ENCODE peak calls at places on chromosome 22, in nine cellular contexts. V is WTC11, D is GM10248, N is fibroblast of mammary gland, Q is GM13976, P is heart left ventricle, X is OCI-LY7, Z is psoas muscle, J is AG04449. H is an unnamed sample.

GRCh38 chr22:22870577-22871398 is 16.8 kb upstream of the IGLL5 start:
- DNase-seq in D (no peak), Q (no peak), J (no peak), P (no peak), Z (no peak), V (no peak), X (peak), N (no peak), H (no peak)

GRCh38 chr22:45885171-45885840 is 91.7 kb downstream of the WNT7B start:
- DNase-seq in Z (peak), D (no peak), N (no peak), J (no peak), V (peak), X (no peak), Q (no peak), P (peak), H (no peak)

GRCh38 chr22:33883961-33884808 is 36.1 kb downstream of the LARGE1 start:
- DNase-seq in J (no peak), V (no peak), P (no peak), X (no peak), D (no peak), N (no peak), Z (peak), Q (no peak), H (no peak)

GRCh38 chr22:44164031-44164430 is 16.7 kb upstream of the PARVG start:
- DNase-seq in X (no peak), V (no peak), Z (peak), P (no peak), J (no peak), N (no peak), Q (no peak), D (no peak), H (no peak)

GRCh38 chr22:29251265-29251664 is 16.5 kb downstream of the RHBDD3 start:
- DNase-seq in X (no peak), Z (no peak), D (no peak), P (no peak), V (no peak), Q (no peak), J (no peak), N (no peak), H (no peak)

GRCh38 chr22:37961062-37961461 is 7.6 kb downstream of the POLR2F start:
- DNase-seq in X (no peak), Q (no peak), D (no peak), V (no peak), P (no peak), J (no peak), N (no peak), Z (no peak), H (no peak)

GRCh38 chr22:48797731-48798130 is 1029.9 kb downstream of the BRD1 start:
- DNase-seq in P (no peak), D (no peak), Z (no peak), V (no peak), Q (no peak), X (no peak), N (no peak), J (no peak), H (no peak)

GRCh38 chr22:38461414-38462081 is 6.3 kb upstream of the KDELR3 start:
- DNase-seq in P (peak), X (peak), V (peak), Z (peak), Q (peak), J (no peak), D (peak), N (peak), H (peak)

GRCh38 chr22:21632237-21632895 is at the start of gene CCDC116:
- DNase-seq in V (peak), D (no peak), X (peak), Q (no peak), N (no peak), P (peak), J (no peak), Z (peak), H (no peak)

GRCh38 chr22:46614070-46614931 is 5.9 kb upstream of the GRAMD4 start:
- DNase-seq in X (peak), Q (peak), Z (no peak), D (peak), V (no peak), J (no peak), P (peak), N (no peak), H (peak)

GRCh38 chr22:30490399-30490798 is 15.1 kb downstream of the SEC14L4 start:
- DNase-seq in D (peak), V (peak), X (no peak), J (no peak), N (no peak), P (peak), Q (no peak), Z (no peak), H (no peak)

GRCh38 chr22:24417901-24418641 is 9.3 kb upstream of the ADORA2A start:
- DNase-seq in D (no peak), V (no peak), Q (no peak), J (no peak), N (peak), X (no peak), Z (no peak), P (no peak), H (no peak)

DNA sequence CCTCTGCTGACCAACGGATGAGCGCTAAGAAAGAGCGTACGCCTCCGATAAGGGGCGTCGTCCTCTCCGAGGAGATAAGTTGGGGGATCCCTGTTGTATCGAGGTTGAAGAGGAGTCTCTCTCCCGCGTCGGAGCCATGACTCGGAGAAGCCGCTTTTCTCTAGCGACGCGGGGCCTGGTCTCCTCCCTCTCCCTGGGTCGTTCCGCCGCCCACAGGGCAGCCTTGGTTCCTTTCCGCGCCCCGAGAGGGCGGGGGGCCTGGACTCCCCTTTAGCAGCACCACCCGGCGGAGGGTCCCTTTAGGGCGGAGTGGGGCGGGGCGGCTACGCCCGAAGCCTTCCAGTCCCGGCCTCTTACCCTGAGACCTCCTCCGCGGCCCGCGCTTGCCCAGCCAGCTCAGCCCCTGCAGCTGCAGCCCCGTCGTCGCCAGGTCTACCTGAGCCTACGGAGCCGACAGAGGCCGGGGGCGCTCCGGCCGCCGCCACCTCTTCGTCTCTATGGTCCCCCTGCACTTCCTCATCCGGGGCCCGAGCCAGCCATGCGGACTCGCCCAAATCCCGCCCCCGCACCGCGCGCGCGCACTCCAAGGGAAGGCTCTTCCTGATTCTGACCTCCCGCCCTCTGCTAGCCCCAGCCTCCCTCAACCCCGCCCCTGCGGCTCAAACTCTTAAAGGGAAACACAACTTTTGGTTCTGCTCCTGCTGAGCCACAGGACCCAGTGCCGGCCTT is at the start of gene PRR14L:
- DNase-seq in Z (peak), N (peak), X (peak), J (peak), D (peak), P (peak), V (peak), Q (peak), H (peak)
- TF ChIP-seq CTCF in Z (no peak), N (no peak), X (peak), J (peak), D (no peak), P (peak), V (no peak), Q (peak), H (no peak)

GRCh38 chr22:27723150-27723549 is 78.4 kb downstream of the MN1 start:
- DNase-seq in P (no peak), D (no peak), X (no peak), V (no peak), N (no peak), J (no peak), Q (no peak), Z (no peak), H (no peak)
- TF ChIP-seq CTCF in P (peak), D (no peak), X (peak), V (no peak), N (no peak), J (no peak), Q (no peak), Z (no peak), H (no peak)

GRCh38 chr22:43090130-43090789 is 1.1 kb upstream of the TTLL1 start:
- DNase-seq in X (peak), N (peak), Q (peak), J (peak), P (no peak), D (peak), V (no peak), Z (no peak), H (peak)
- TF ChIP-seq CTCF in X (peak), N (peak), Q (peak), J (peak), P (peak), D (peak), V (no peak), Z (no peak), H (no peak)

GRCh38 chr22:17695986-17696385 is 57.4 kb downstream of the BCL2L13 start:
- DNase-seq in D (no peak), X (no peak), P (no peak), J (no peak), Q (no peak), Z (no peak), N (no peak), V (no peak), H (no peak)
- TF ChIP-seq CTCF in D (no peak), X (no peak), P (no peak), J (no peak), Q (no peak), Z (no peak), N (no peak), V (no peak), H (no peak)

GRCh38 chr22:19957445-19957844 is 15.8 kb upstream of the TXNRD2 start:
- DNase-seq in N (no peak), V (no peak), J (no peak), X (no peak), Q (peak), Z (peak), D (no peak), P (no peak), H (no peak)
- TF ChIP-seq CTCF in N (no peak), V (no peak), J (no peak), X (peak), Q (no peak), Z (peak), D (no peak), P (no peak), H (no peak)